ENCODE peak calls at places on chromosomes 6 and 20, in seven cellular contexts. X is activated T-helper 1 cell treated with anti-CD3 and anti-CD28 coated beads, Interleukin-12 subunit alpha, Interleukin-12 subunit beta, Interleukin-2, Interleukin-4 antibody, amounts not matched to agents 30 ng/mL and 10 ng/mL and 1 ng/mL, durations not matched to agents 14 hours and 24 hours and 36 hours; Y is SJSA1; K is fibroblast of pulmonary artery; I is GM18507; F is RPMI8226; T is stimulated activated CD8-positive, alpha-beta memory T cell treated with anti-CD3 and anti-CD28 coated beads, Interleukin-12 subunit alpha, Interleukin-12 subunit beta, amount 100 ng/mL, for 4 hours. D is an unnamed sample.

GRCh38 chr6:146701632-146702031 is 102.9 kb downstream of the ADGB start:
- DNase-seq in X (no peak), Y (no peak), K (no peak), I (no peak), F (no peak), T (no peak), D (no peak)

GRCh38 chr6:108027594-108027993 is 46.9 kb downstream of the OSTM1 start:
- DNase-seq in X (no peak), Y (no peak), K (peak; percentile 14), I (no peak), F (no peak), T (no peak), D (no peak)

GRCh38 chr6:122717350-122717749 is 62.2 kb upstream of the FABP7 start:
- DNase-seq in X (no peak), Y (no peak), K (peak; percentile 21), I (no peak), F (no peak), T (no peak), D (no peak)

GRCh38 chr20:4886771-4887527 is 114.4 kb downstream of the SLC23A2 start:
- DNase-seq in X (no peak), Y (no peak), K (no peak), I (no peak), F (no peak), T (no peak), D (peak; percentile 85)

GRCh38 chr20:38649275-38649891 is 47.8 kb downstream of the ARHGAP40 start:
- DNase-seq in X (no peak), Y (no peak), K (peak; percentile 48), I (no peak), F (peak; percentile 36), T (no peak), D (no peak)

GRCh38 chr6:119440953-119441352 is 91.4 kb upstream of the MAN1A1 start:
- DNase-seq in X (no peak), Y (no peak), K (no peak), I (no peak), F (no peak), T (no peak), D (no peak)

GRCh38 chr6:7249391-7249790 is 63.6 kb downstream of the SSR1 start:
- DNase-seq in X (no peak), Y (no peak), K (no peak), I (no peak), F (no peak), T (no peak), D (no peak)

GRCh38 chr6:150267686-150268561 is 100.9 kb upstream of the IYD start:
- DNase-seq in X (no peak), Y (no peak), K (peak; percentile 74), I (no peak), F (no peak), T (no peak), D (no peak)

GRCh38 chr6:152309648-152310047 is 327.5 kb downstream of the SYNE1 start:
- DNase-seq in X (peak; percentile 43), Y (no peak), K (no peak), I (no peak), F (peak; percentile 57), T (peak; percentile 25), D (no peak)

GRCh38 chr6:5782783-5783567 is 223.8 kb downstream of the NRN1 start:
- DNase-seq in X (no peak), Y (peak; percentile 30), K (no peak), I (no peak), F (no peak), T (no peak), D (no peak)

GRCh38 chr6:107786709-107787588 is 37.2 kb downstream of the SCML4 start:
- DNase-seq in X (peak; percentile 40), Y (no peak), K (no peak), I (peak; percentile 35), F (peak; percentile 12), T (no peak), D (no peak)